ENCODE peak calls at places on chromosomes 6 and 20, in ten cellular contexts. B is non-pigmented ciliary epithelial cell; R is NCI-H1105 treated with DMSO at 0.1 percent for 48 hours; N is iris pigment epithelial cell; X is T-helper 1 cell; O is Calu3; D is PC-3; T is left colon; G is effector CD4-positive, alpha-beta T cell; U is T1000. Z is an unnamed sample.

GRCh38 chr6:27839303-27840081 is 72.7 kb downstream of the OR2B2 start:
- DNase-seq in B (no peak), R (peak), N (peak), X (peak), O (peak), D (peak), T (peak), G (no peak), U (no peak), Z (peak)

GRCh38 chr20:39789411-39789810 is 827.3 kb downstream of the DHX35 start:
- DNase-seq in B (no peak), R (no peak), N (no peak), X (no peak), O (no peak), D (no peak), T (no peak), G (no peak), U (no peak), Z (no peak)

GRCh38 chr6:126672654-126673053 is 332.7 kb downstream of the CENPW start:
- DNase-seq in B (no peak), R (no peak), N (no peak), X (no peak), O (no peak), D (no peak), T (no peak), G (no peak), U (no peak), Z (no peak)

GRCh38 chr6:18509871-18510643 is 122.9 kb downstream of the RNF144B start:
- DNase-seq in B (no peak), R (no peak), N (no peak), X (no peak), O (no peak), D (no peak), T (no peak), G (no peak), U (no peak), Z (no peak)

GRCh38 chr6:155256122-155256795 is 7.6 kb upstream of the CLDN20 start:
- DNase-seq in B (no peak), R (no peak), N (no peak), X (no peak), O (no peak), D (no peak), T (no peak), G (no peak), U (no peak), Z (no peak)

GRCh38 chr20:49833483-49833882 is 20.9 kb downstream of the SLC9A8 start:
- DNase-seq in B (no peak), R (no peak), N (no peak), X (no peak), O (no peak), D (no peak), T (no peak), G (no peak), U (no peak), Z (no peak)

GRCh38 chr6:34346175-34347119 is 46.0 kb downstream of the NUDT3 start:
- DNase-seq in B (no peak), R (no peak), N (no peak), X (no peak), O (no peak), D (no peak), T (no peak), G (no peak), U (no peak), Z (no peak)

GRCh38 chr6:11143394-11144371 is 32.2 kb upstream of the ERVFRD-1 start:
- DNase-seq in B (peak), R (no peak), N (peak), X (no peak), O (peak), D (peak), T (peak), G (no peak), U (peak), Z (peak)

GRCh38 chr6:8277769-8278168 is 157.6 kb downstream of the SLC35B3 start:
- DNase-seq in B (no peak), R (no peak), N (no peak), X (no peak), O (no peak), D (no peak), T (no peak), G (no peak), U (no peak), Z (no peak)

GRCh38 chr20:50528129-50528528 is 17.9 kb downstream of the PTPN1 start:
- DNase-seq in B (no peak), R (no peak), N (no peak), X (no peak), O (no peak), D (no peak), T (no peak), G (no peak), U (no peak), Z (no peak)

GRCh38 chr20:44548171-44548678 is 26.4 kb upstream of the SERINC3 start:
- DNase-seq in B (no peak), R (no peak), N (no peak), X (no peak), O (no peak), D (peak), T (no peak), G (no peak), U (no peak), Z (no peak)

GRCh38 chr6:69155467-69155866 is 520.4 kb downstream of the ADGRB3 start:
- DNase-seq in B (no peak), R (peak), N (no peak), X (no peak), O (no peak), D (no peak), T (no peak), G (no peak), U (no peak), Z (no peak)

GRCh38 chr6:14711056-14711703 is 534.7 kb upstream of the JARID2 start:
- DNase-seq in B (peak), R (no peak), N (peak), X (peak), O (peak), D (peak), T (peak), G (no peak), U (peak), Z (peak)

GRCh38 chr20:36808317-36809257 is 35.0 kb upstream of the DSN1 start:
- DNase-seq in B (no peak), R (no peak), N (peak), X (peak), O (peak), D (peak), T (peak), G (peak), U (peak), Z (peak)

GRCh38 chr6:25202505-25202904 is 76.7 kb upstream of the CARMIL1 start:
- DNase-seq in B (peak), R (no peak), N (peak), X (no peak), O (no peak), D (peak), T (no peak), G (no peak), U (no peak), Z (no peak)